ENCODE peak calls at places on chromosomes 5 and 9, in nine cellular contexts. L, F, X, P, V, S, R, W and Q are unnamed samples.

GRCh38 chr5:160379485-160379884 is 9.1 kb upstream of the C1QTNF2 start:
- DNase-seq in L (no peak), F (no peak), X (no peak), P (no peak), V (no peak), S (no peak), R (no peak), W (no peak), Q (no peak)

GRCh38 chr5:137734962-137735530 is 843 bp downstream of the KLHL3 start:
- DNase-seq in L (no peak), F (no peak), X (peak), P (peak), V (no peak), S (peak), R (no peak), W (peak), Q (no peak)

GRCh38 chr9:129964901-129965734 is 77.9 kb downstream of the FNBP1 start:
- DNase-seq in L (no peak), F (no peak), X (peak), P (no peak), V (no peak), S (peak), R (no peak), W (peak), Q (no peak)

GRCh38 chr9:94938384-94938783 is 211.9 kb downstream of the AOPEP start:
- DNase-seq in L (no peak), F (no peak), X (no peak), P (no peak), V (no peak), S (no peak), R (no peak), W (no peak), Q (no peak)

GRCh38 chr9:37200572-37201005 is 80.2 kb downstream of the ZCCHC7 start:
- DNase-seq in L (no peak), F (no peak), X (peak), P (no peak), V (no peak), S (no peak), R (peak), W (peak), Q (no peak)

GRCh38 chr5:6812800-6813731 is 99.8 kb downstream of the TENT4A start:
- DNase-seq in L (no peak), F (no peak), X (peak), P (no peak), V (no peak), S (no peak), R (no peak), W (no peak), Q (peak)

GRCh38 chr9:127176631-127177030 is 54.2 kb upstream of the ANGPTL2 start:
- DNase-seq in L (no peak), F (peak), X (no peak), P (no peak), V (no peak), S (no peak), R (no peak), W (no peak), Q (no peak)

GRCh38 chr9:108536836-108537601 is 318.8 kb downstream of the ACTL7B start:
- DNase-seq in L (no peak), F (no peak), X (no peak), P (no peak), V (no peak), S (no peak), R (no peak), W (no peak), Q (no peak)

GRCh38 chr9:98995059-98995665 is 51.5 kb downstream of the COL15A1 start:
- DNase-seq in L (no peak), F (peak), X (peak), P (no peak), V (no peak), S (no peak), R (no peak), W (no peak), Q (peak)

GRCh38 chr9:3887121-3887797 is 361.5 kb upstream of the RFX3 start:
- DNase-seq in L (no peak), F (no peak), X (no peak), P (no peak), V (no peak), S (no peak), R (no peak), W (no peak), Q (no peak)

GRCh38 chr9:127210851-127211730 is 53.5 kb upstream of the GARNL3 start:
- DNase-seq in L (no peak), F (no peak), X (no peak), P (no peak), V (no peak), S (peak), R (no peak), W (no peak), Q (no peak)

GRCh38 chr9:121557581-121558422 is 58.2 kb upstream of the GGTA1 start:
- DNase-seq in L (no peak), F (no peak), X (peak), P (peak), V (no peak), S (peak), R (peak), W (peak), Q (peak)

GRCh38 chr9:74876611-74877010 is 11.1 kb downstream of the TRPM6 start:
- DNase-seq in L (no peak), F (no peak), X (no peak), P (no peak), V (no peak), S (no peak), R (no peak), W (no peak), Q (no peak)

GRCh38 chr9:4559238-4560182 is 69.2 kb downstream of the SLC1A1 start:
- DNase-seq in L (no peak), F (no peak), X (no peak), P (no peak), V (no peak), S (no peak), R (no peak), W (no peak), Q (no peak)

GRCh38 chr5:138950411-138951011 is 75.4 kb upstream of the LRRTM2 start:
- DNase-seq in L (no peak), F (no peak), X (no peak), P (no peak), V (no peak), S (no peak), R (no peak), W (no peak), Q (no peak)

GRCh38 chr5:64691333-64691732 is 1.0 kb downstream of the SHISAL2B start:
- DNase-seq in L (no peak), F (no peak), X (no peak), P (no peak), V (no peak), S (peak), R (no peak), W (no peak), Q (no peak)

GRCh38 chr9:113774968-113775367 is 101.1 kb upstream of the ZNF618 start:
- DNase-seq in L (no peak), F (no peak), X (no peak), P (no peak), V (no peak), S (no peak), R (no peak), W (no peak), Q (peak)

GRCh38 chr9:12934515-12935301 is 159.9 kb downstream of the LURAP1L start:
- DNase-seq in L (no peak), F (no peak), X (peak), P (no peak), V (no peak), S (no peak), R (no peak), W (no peak), Q (no peak)

GRCh38 chr9:35729700-35730485 is 2.1 kb downstream of the TLN1 start:
- DNase-seq in L (no peak), F (no peak), X (peak), P (peak), V (peak), S (peak), R (peak), W (peak), Q (no peak)

GRCh38 chr9:97562542-97562941 is 61.1 kb downstream of the TMOD1 start:
- DNase-seq in L (no peak), F (peak), X (no peak), P (no peak), V (no peak), S (no peak), R (no peak), W (no peak), Q (no peak)

GRCh38 chr5:82591021-82591515 is 312.9 kb upstream of the RPS23 start:
- DNase-seq in L (no peak), F (no peak), X (peak), P (no peak), V (no peak), S (no peak), R (no peak), W (no peak), Q (no peak)

GRCh38 chr5:76649140-76649539 is 25.9 kb upstream of the F2RL2 start:
- DNase-seq in L (no peak), F (no peak), X (no peak), P (no peak), V (no peak), S (no peak), R (no peak), W (no peak), Q (no peak)

GRCh38 chr5:74201334-74202081 is 439.0 kb downstream of the ENC1 start:
- DNase-seq in L (no peak), F (no peak), X (peak), P (peak), V (no peak), S (no peak), R (peak), W (peak), Q (no peak)

GRCh38 chr5:74250304-74251102 is 390.0 kb downstream of the ENC1 start:
- DNase-seq in L (no peak), F (no peak), X (no peak), P (no peak), V (no peak), S (no peak), R (no peak), W (no peak), Q (no peak)

GRCh38 chr5:147081256-147081872 is 153.5 kb upstream of the STK32A start:
- DNase-seq in L (no peak), F (no peak), X (no peak), P (no peak), V (no peak), S (peak), R (no peak), W (peak), Q (no peak)

GRCh38 chr5:159972538-159973362 is 36.2 kb upstream of the TTC1 start:
- DNase-seq in L (no peak), F (no peak), X (no peak), P (no peak), V (no peak), S (no peak), R (no peak), W (no peak), Q (no peak)

GRCh38 chr5:158811350-158811749 is 288.4 kb downstream of the EBF1 start:
- DNase-seq in L (no peak), F (no peak), X (no peak), P (no peak), V (no peak), S (no peak), R (no peak), W (no peak), Q (no peak)

GRCh38 chr5:158811921-158812320 is 287.8 kb downstream of the EBF1 start:
- DNase-seq in L (no peak), F (no peak), X (no peak), P (no peak), V (no peak), S (no peak), R (no peak), W (no peak), Q (no peak)

GRCh38 chr5:158807947-158808346 is 291.8 kb downstream of the EBF1 start:
- DNase-seq in L (no peak), F (no peak), X (peak), P (no peak), V (no peak), S (no peak), R (no peak), W (no peak), Q (no peak)

GRCh38 chr5:158810615-158811014 is 289.1 kb downstream of the EBF1 start:
- DNase-seq in L (no peak), F (no peak), X (no peak), P (no peak), V (no peak), S (no peak), R (no peak), W (no peak), Q (no peak)

DNA sequence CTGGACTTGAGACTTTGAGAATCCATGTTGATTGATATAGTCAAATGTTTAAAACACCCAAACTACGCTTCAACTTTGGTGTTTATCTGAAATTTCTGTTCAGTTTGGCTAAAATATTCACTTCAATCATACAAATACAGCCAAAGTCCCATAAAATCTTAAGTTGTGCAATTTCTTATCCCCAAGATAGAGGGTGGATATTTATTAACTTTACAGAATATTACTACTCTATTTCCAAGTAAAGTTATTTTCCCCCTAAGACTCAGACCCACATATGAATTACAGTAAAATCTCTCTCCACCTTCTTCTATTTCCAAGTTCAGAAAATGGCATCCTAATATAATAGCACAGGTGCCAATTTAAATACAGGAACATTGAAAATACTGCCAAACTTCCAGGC is 290.4 kb downstream of the EBF1 start:
- DNase-seq in L (no peak), F (no peak), X (no peak), P (no peak), V (no peak), S (no peak), R (no peak), W (no peak), Q (no peak)
- TF ChIP-seq CTCF in L (no peak), F (no peak), X (no peak), P (no peak), V (no peak), S (no peak), R (no peak), W (no peak), Q (no peak)

GRCh38 chr9:124215551-124215910 is 42.2 kb upstream of the NEK6 start:
- DNase-seq in L (no peak), F (no peak), X (no peak), P (no peak), V (no peak), S (no peak), R (no peak), W (no peak), Q (no peak)
- TF ChIP-seq CTCF in L (no peak), F (no peak), X (no peak), P (no peak), V (no peak), S (no peak), R (no peak), W (no peak), Q (no peak)

GRCh38 chr9:93010696-93011095 is 47.8 kb upstream of the SUSD3 start:
- DNase-seq in L (no peak), F (no peak), X (no peak), P (no peak), V (no peak), S (peak), R (no peak), W (no peak), Q (peak)

GRCh38 chr9:93007529-93008058 is 50.9 kb upstream of the SUSD3 start:
- DNase-seq in L (no peak), F (no peak), X (no peak), P (no peak), V (no peak), S (no peak), R (no peak), W (no peak), Q (peak)

GRCh38 chr9:93009337-93010015 is 49.0 kb upstream of the SUSD3 start:
- DNase-seq in L (no peak), F (no peak), X (no peak), P (no peak), V (no peak), S (no peak), R (no peak), W (no peak), Q (peak)

GRCh38 chr9:93010056-93010455 is 48.4 kb upstream of the SUSD3 start:
- DNase-seq in L (no peak), F (no peak), X (no peak), P (no peak), V (no peak), S (no peak), R (no peak), W (no peak), Q (no peak)

DNA sequence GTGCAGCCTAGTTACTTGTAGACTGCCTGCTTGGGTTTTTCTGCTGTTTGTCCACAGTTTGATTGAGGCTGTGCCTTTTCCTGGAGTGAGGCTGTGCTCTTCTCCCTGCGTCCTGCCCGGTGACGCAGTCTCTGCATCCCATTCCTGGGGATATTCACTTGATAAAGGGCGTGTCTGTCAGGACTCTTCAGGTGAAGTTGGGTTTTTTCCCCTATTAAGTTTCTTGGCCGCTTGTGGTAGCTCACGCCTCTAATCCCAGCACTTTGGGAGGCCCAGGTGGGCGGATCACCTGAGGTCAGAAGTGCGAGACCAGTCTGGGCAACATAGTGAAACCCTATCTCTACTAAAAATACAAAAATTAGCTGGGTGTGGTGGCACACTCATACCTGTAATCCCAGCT is 50.0 kb upstream of the SUSD3 start:
- DNase-seq in L (no peak), F (no peak), X (no peak), P (no peak), V (no peak), S (no peak), R (no peak), W (no peak), Q (no peak)
- TF ChIP-seq CTCF in L (no peak), F (no peak), X (no peak), P (no peak), V (no peak), S (no peak), R (no peak), W (no peak), Q (no peak)

GRCh38 chr9:128552744-128553221 is 396 bp downstream of the SPTAN1 start:
- DNase-seq in L (peak), F (no peak), X (peak), P (peak), V (no peak), S (peak), R (no peak), W (peak), Q (peak)

GRCh38 chr9:128556276-128556675 is 3.9 kb downstream of the SPTAN1 start:
- DNase-seq in L (no peak), F (no peak), X (no peak), P (no peak), V (no peak), S (no peak), R (no peak), W (no peak), Q (no peak)

GRCh38 chr9:128555180-128555721 is 2.9 kb downstream of the SPTAN1 start:
- DNase-seq in L (no peak), F (no peak), X (peak), P (peak), V (peak), S (peak), R (no peak), W (peak), Q (no peak)

GRCh38 chr9:128553695-128554094 is 1.3 kb downstream of the SPTAN1 start:
- DNase-seq in L (no peak), F (no peak), X (peak), P (no peak), V (no peak), S (no peak), R (no peak), W (peak), Q (no peak)

DNA sequence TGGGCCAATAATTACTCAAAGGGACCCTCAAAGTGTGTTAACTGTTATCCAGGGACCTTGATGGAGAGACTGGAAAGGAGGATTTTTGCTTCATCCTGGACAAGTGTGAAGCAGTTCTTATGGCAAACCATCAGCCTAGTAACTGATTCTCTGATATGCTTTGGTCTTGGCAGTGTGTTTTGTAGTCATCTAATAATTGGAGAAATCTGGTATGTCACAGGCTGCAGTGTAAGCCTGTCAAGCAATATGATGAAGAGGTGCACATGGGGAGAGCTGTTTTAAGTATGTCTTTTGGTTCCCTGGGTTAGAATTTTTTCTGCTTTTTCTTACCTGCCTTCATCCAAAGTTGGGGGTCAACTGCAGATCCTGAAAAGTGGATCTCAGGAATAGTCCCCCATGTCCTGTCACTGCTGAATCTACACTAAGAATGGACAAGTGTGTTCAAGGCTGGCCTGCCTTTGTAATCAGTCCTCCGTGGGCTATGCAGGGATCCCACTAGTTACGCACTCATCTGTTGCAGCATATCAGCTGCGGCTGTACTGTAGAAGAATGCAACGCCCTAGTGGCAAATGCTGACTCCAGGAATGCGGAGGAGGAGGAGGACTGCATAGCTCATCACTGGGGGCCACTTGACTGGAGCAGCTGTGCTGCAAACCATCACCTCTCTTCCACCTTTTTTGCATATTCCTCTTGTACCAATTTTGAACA is 1.9 kb downstream of the SPTAN1 start:
- DNase-seq in L (no peak), F (no peak), X (peak), P (peak), V (peak), S (peak), R (no peak), W (peak), Q (no peak)
- TF ChIP-seq CTCF in L (no peak), F (peak), X (no peak), P (no peak), V (no peak), S (peak), R (no peak), W (peak), Q (no peak)